ENCODE peak calls at places on chromosomes 7 and 10, in nine cellular contexts. M is right lobe of liver, B is left lung, F is dorsolateral prefrontal cortex, K is neural progenitor cell, X is fibroblast of mammary gland, C is BJ, N is fibroblast of lung, P is AG04450. Q is an unnamed sample.
A peak's percentile ranks its signal among the peaks of the same experiment; 100 is the strongest.

GRCh38 chr7:20913853-20914252 is 127.2 kb upstream of the SP8 start:
- DNase-seq in M (no peak), B (peak; percentile 47), F (no peak), K (no peak), X (no peak), C (no peak), N (no peak), P (no peak), Q (no peak)

GRCh38 chr10:131851332-131851731 is 49.5 kb upstream of the PPP2R2D start:
- DNase-seq in M (no peak), B (peak; percentile 13), F (no peak), K (no peak), X (no peak), C (no peak), N (no peak), P (no peak), Q (no peak)

GRCh38 chr10:75755528-75755927 is 324.1 kb downstream of the LRMDA start:
- DNase-seq in M (peak; percentile 40), B (no peak), F (no peak), K (no peak), X (no peak), C (no peak), N (no peak), P (no peak), Q (no peak)

GRCh38 chr7:94182066-94182465 is 177.9 kb upstream of the BET1 start:
- DNase-seq in M (no peak), B (no peak), F (no peak), K (no peak), X (peak; percentile 95), C (no peak), N (peak; percentile 92), P (peak; percentile 77), Q (peak; percentile 90)

GRCh38 chr10:22666287-22667092 is 47.9 kb downstream of the PIP4K2A start:
- DNase-seq in M (no peak), B (no peak), F (no peak), K (no peak), X (no peak), C (no peak), N (peak; percentile 23), P (no peak), Q (no peak)

GRCh38 chr7:101673951-101674350 is 44.9 kb upstream of the MYL10 start:
- DNase-seq in M (no peak), B (no peak), F (no peak), K (no peak), X (peak; percentile 14), C (no peak), N (no peak), P (no peak), Q (no peak)

GRCh38 chr10:100579261-100579660 is 43.5 kb downstream of the HIF1AN start:
- DNase-seq in M (no peak), B (no peak), F (no peak), K (no peak), X (no peak), C (no peak), N (no peak), P (no peak), Q (no peak)

GRCh38 chr10:15775513-15775912 is 55.8 kb upstream of the ITGA8 start:
- DNase-seq in M (no peak), B (no peak), F (no peak), K (no peak), X (peak; percentile 76), C (peak; percentile 62), N (peak; percentile 89), P (peak; percentile 69), Q (peak; percentile 86)

GRCh38 chr10:6014241-6014761 is 37.0 kb upstream of the IL15RA start:
- DNase-seq in M (no peak), B (no peak), F (peak; percentile 68), K (peak; percentile 54), X (peak; percentile 59), C (no peak), N (peak; percentile 18), P (no peak), Q (peak; percentile 12)

GRCh38 chr7:113548561-113548960 is 370.2 kb downstream of the PPP1R3A start:
- DNase-seq in M (no peak), B (no peak), F (no peak), K (no peak), X (peak; percentile 4), C (no peak), N (no peak), P (no peak), Q (no peak)

GRCh38 chr7:158824028-158824427 is 5.3 kb downstream of the ESYT2 start:
- DNase-seq in M (no peak), B (no peak), F (no peak), K (no peak), X (no peak), C (no peak), N (peak; percentile 34), P (no peak), Q (no peak)

GRCh38 chr7:48112431-48113165 is 23.5 kb downstream of the UPP1 start:
- DNase-seq in M (no peak), B (no peak), F (no peak), K (no peak), X (peak; percentile 44), C (no peak), N (peak; percentile 70), P (no peak), Q (peak; percentile 57)

GRCh38 chr7:132298782-132299181 is 277.5 kb downstream of the PLXNA4 start:
- DNase-seq in M (no peak), B (no peak), F (no peak), K (no peak), X (peak; percentile 62), C (no peak), N (peak; percentile 86), P (no peak), Q (peak; percentile 80)

GRCh38 chr10:62851449-62851848 is 35.3 kb upstream of the EGR2 start:
- DNase-seq in M (no peak), B (no peak), F (no peak), K (peak; percentile 46), X (peak; percentile 42), C (no peak), N (no peak), P (no peak), Q (no peak)

GRCh38 chr10:64507869-64508609 is 986.8 kb downstream of the REEP3 start:
- DNase-seq in M (no peak), B (no peak), F (no peak), K (no peak), X (no peak), C (no peak), N (peak; percentile 69), P (no peak), Q (peak; percentile 65)

GRCh38 chr7:154855366-154855765 is 147.6 kb downstream of the PAXIP1 start:
- DNase-seq in M (no peak), B (no peak), F (no peak), K (no peak), X (no peak), C (no peak), N (no peak), P (no peak), Q (no peak)

GRCh38 chr7:154857728-154858681 is 144.9 kb downstream of the PAXIP1 start:
- DNase-seq in M (no peak), B (no peak), F (peak; percentile 71), K (no peak), X (no peak), C (no peak), N (no peak), P (no peak), Q (no peak)

GRCh38 chr7:154857240-154857639 is 145.7 kb downstream of the PAXIP1 start:
- DNase-seq in M (no peak), B (no peak), F (no peak), K (no peak), X (no peak), C (no peak), N (no peak), P (no peak), Q (no peak)

GRCh38 chr7:154854836-154855235 is 148.1 kb downstream of the PAXIP1 start:
- DNase-seq in M (no peak), B (no peak), F (no peak), K (no peak), X (no peak), C (no peak), N (no peak), P (no peak), Q (no peak)

GRCh38 chr7:154856737-154857136 is 146.2 kb downstream of the PAXIP1 start:
- DNase-seq in M (no peak), B (no peak), F (no peak), K (no peak), X (no peak), C (no peak), N (no peak), P (no peak), Q (no peak)
- TF ChIP-seq CTCF in M (no peak), B (no peak), F (no peak), K (no peak), X (no peak), C (no peak), N (no peak), P (no peak), Q (no peak)

GRCh38 chr7:30069096-30069867 is 41.1 kb downstream of the PLEKHA8 start:
- DNase-seq in M (no peak), B (no peak), F (no peak), K (no peak), X (no peak), C (no peak), N (no peak), P (no peak), Q (no peak)

GRCh38 chr7:30076411-30076810 is 48.2 kb downstream of the PLEKHA8 start:
- DNase-seq in M (no peak), B (no peak), F (no peak), K (no peak), X (no peak), C (no peak), N (no peak), P (no peak), Q (no peak)

GRCh38 chr7:30070052-30070451 is 41.8 kb downstream of the PLEKHA8 start:
- DNase-seq in M (no peak), B (no peak), F (no peak), K (no peak), X (no peak), C (no peak), N (no peak), P (no peak), Q (no peak)

GRCh38 chr7:30079880-30080279 is 51.7 kb downstream of the PLEKHA8 start:
- DNase-seq in M (no peak), B (no peak), F (no peak), K (no peak), X (no peak), C (no peak), N (no peak), P (no peak), Q (no peak)

GRCh38 chr7:30074422-30075030 is 46.3 kb downstream of the PLEKHA8 start:
- DNase-seq in M (no peak), B (no peak), F (no peak), K (peak; percentile 31), X (peak; percentile 67), C (no peak), N (peak; percentile 70), P (no peak), Q (peak; percentile 71)
- TF ChIP-seq CTCF in M (peak; percentile 54), B (peak; percentile 24), F (peak; percentile 63), K (peak; percentile 54), X (peak; percentile 64), C (peak; percentile 57), N (peak; percentile 53), P (peak; percentile 62), Q (peak; percentile 49)

GRCh38 chr7:135362871-135363270 is 129.2 kb downstream of the STRA8 start:
- DNase-seq in M (no peak), B (no peak), F (no peak), K (peak; percentile 13), X (no peak), C (no peak), N (no peak), P (no peak), Q (no peak)
- TF ChIP-seq CTCF in M (no peak), B (no peak), F (no peak), K (peak; percentile 36), X (no peak), C (no peak), N (peak; percentile 6), P (peak; percentile 6), Q (no peak)

GRCh38 chr7:40507166-40507565 is 372.4 kb downstream of the SUGCT start:
- DNase-seq in M (no peak), B (no peak), F (no peak), K (no peak), X (peak; percentile 26), C (no peak), N (no peak), P (no peak), Q (no peak)
- TF ChIP-seq CTCF in M (peak; percentile 24), B (peak; percentile 16), F (no peak), K (peak; percentile 38), X (peak; percentile 20), C (no peak), N (no peak), P (no peak), Q (no peak)

Q was measured in astrocyte.